ENCODE peak calls at places on chromosomes 6 and 20, in four cellular contexts. N, R, T and W are unnamed samples.

GRCh38 chr20:12207875-12208274 is 290.2 kb downstream of the BTBD3 start:
- DNase-seq in N (peak; percentile 44), T (no peak), R (no peak), W (peak; percentile 5)

GRCh38 chr20:8693709-8694108 is 375.2 kb upstream of the PLCB4 start:
- DNase-seq in N (no peak), R (no peak), T (no peak), W (no peak)

GRCh38 chr20:36741072-36741471 is 4.8 kb downstream of the NDRG3 start:
- DNase-seq in T (no peak), R (no peak), N (no peak), W (peak; percentile 69)

GRCh38 chr6:88823998-88824397 is 139.4 kb downstream of the RNGTT start:
- DNase-seq in N (peak; percentile 56), T (no peak), R (no peak), W (no peak)

GRCh38 chr6:39056191-39056590 is 7.6 kb downstream of the GLP1R start:
- DNase-seq in T (no peak), N (no peak), R (no peak), W (no peak)

GRCh38 chr20:50196248-50196647 is 5.6 kb downstream of the CEBPB start:
- DNase-seq in N (no peak), R (no peak), T (no peak), W (no peak)

GRCh38 chr6:1322725-1323219 is 10.9 kb downstream of the FOXQ1 start:
- DNase-seq in T (no peak), N (peak; percentile 94), R (no peak), W (no peak)

GRCh38 chr20:51481311-51481997 is 61.1 kb downstream of the NFATC2 start:
- DNase-seq in R (no peak), N (no peak), T (no peak), W (no peak)

GRCh38 chr6:167827062-167827587 is 414 bp downstream of the AFDN start:
- DNase-seq in R (no peak), N (no peak), T (no peak), W (peak; percentile 84)

GRCh38 chr6:81981812-81982211 is 229.3 kb upstream of the TENT5A start:
- DNase-seq in N (no peak), T (no peak), R (no peak), W (no peak)

GRCh38 chr6:41637179-41638001 is 878 bp upstream of the MDFI start:
- DNase-seq in R (no peak), T (no peak), N (no peak), W (peak; percentile 71)

GRCh38 chr20:36579996-36580545 is 6.7 kb downstream of the TGIF2 start:
- DNase-seq in T (no peak), N (no peak), R (no peak), W (no peak)

GRCh38 chr6:112022749-112023148 is 31.2 kb upstream of the CCN6 start:
- DNase-seq in T (no peak), R (no peak), N (no peak), W (no peak)

GRCh38 chr20:3783516-3784225 is 2.4 kb upstream of the SPEF1 start:
- DNase-seq in T (no peak), R (no peak), N (no peak), W (no peak)

GRCh38 chr6:46452312-46452917 is 38.8 kb downstream of the RCAN2 start:
- DNase-seq in T (no peak), R (no peak), N (no peak), W (no peak)

GRCh38 chr6:50145125-50145524 is 95.4 kb upstream of the DEFB112 start:
- DNase-seq in N (peak; percentile 11), R (peak; percentile 7), T (no peak), W (peak; percentile 12)

GRCh38 chr6:109892451-109893435 is 85.4 kb upstream of the GPR6 start:
- DNase-seq in T (no peak), N (no peak), R (no peak), W (no peak)

GRCh38 chr6:37882724-37883413 is 63.3 kb downstream of the ZFAND3 start:
- DNase-seq in T (no peak), R (no peak), N (peak; percentile 84), W (no peak)

GRCh38 chr6:35727206-35727934 is 9.5 kb upstream of the ARMC12 start:
- DNase-seq in N (peak; percentile 65), T (no peak), R (peak; percentile 78), W (peak; percentile 89)

GRCh38 chr6:20492099-20492498 is 42.2 kb upstream of the CDKAL1 start:
- DNase-seq in T (no peak), R (no peak), N (no peak), W (no peak)

GRCh38 chr20:38418509-38419204 is 16.5 kb downstream of the SNHG17 start:
- DNase-seq in R (no peak), N (no peak), T (no peak), W (no peak)

GRCh38 chr6:2770171-2770570 is 5.0 kb downstream of the WRNIP1 start:
- DNase-seq in R (peak; percentile 88), N (no peak), T (no peak), W (peak; percentile 71)

GRCh38 chr6:16127471-16127870 is 1.4 kb upstream of the MYLIP start:
- DNase-seq in R (no peak), T (no peak), N (no peak), W (no peak)

GRCh38 chr6:53439556-53439955 is 90.8 kb upstream of the ELOVL5 start:
- DNase-seq in T (no peak), N (no peak), R (no peak), W (no peak)

GRCh38 chr20:41407617-41408016 is 41.0 kb upstream of the EMILIN3 start:
- DNase-seq in N (no peak), R (peak; percentile 26), T (no peak), W (no peak)

GRCh38 chr6:158751842-158752424 is 67.2 kb downstream of the EZR start:
- DNase-seq in R (no peak), T (no peak), N (no peak), W (no peak)

GRCh38 chr6:139981066-139981624 is 606.7 kb upstream of the CITED2 start:
- DNase-seq in R (no peak), T (no peak), N (no peak), W (no peak)

GRCh38 chr6:71294121-71294523 is 5.5 kb downstream of the OGFRL1 start:
- DNase-seq in N (no peak), R (no peak), T (no peak), W (no peak)

GRCh38 chr20:48465271-48465670 is 362.5 kb downstream of the PREX1 start:
- DNase-seq in N (no peak), T (no peak), R (no peak), W (no peak)

GRCh38 chr20:48469026-48469425 is 358.8 kb downstream of the PREX1 start:
- DNase-seq in N (no peak), R (no peak), T (no peak), W (no peak)

GRCh38 chr20:48470141-48470540 is 357.7 kb downstream of the PREX1 start:
- DNase-seq in N (no peak), R (no peak), T (no peak), W (no peak)

GRCh38 chr20:48468571-48468970 is 359.2 kb downstream of the PREX1 start:
- DNase-seq in N (no peak), R (no peak), T (no peak), W (no peak)

DNA sequence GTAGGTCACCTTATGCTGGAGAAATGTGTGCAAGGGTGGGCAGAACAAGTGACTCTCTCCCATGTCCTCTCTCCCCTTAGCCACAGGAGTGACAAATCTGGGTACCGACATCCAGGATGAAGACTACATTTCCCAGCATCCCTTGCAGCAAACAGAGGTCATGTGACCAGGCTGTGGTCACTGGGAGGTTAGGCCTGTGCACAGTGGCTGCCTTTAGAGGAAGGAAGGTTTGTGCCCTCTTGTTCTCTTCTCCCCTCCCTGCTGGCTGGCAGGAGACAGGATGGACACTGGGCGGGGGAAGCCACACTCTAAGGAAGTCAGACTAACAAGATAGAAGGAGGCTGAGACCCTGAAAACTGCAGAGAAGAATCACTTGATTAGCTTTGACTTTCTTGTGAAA is 360.2 kb downstream of the PREX1 start:
- DNase-seq in N (no peak), R (peak; percentile 39), T (no peak), W (no peak)
- TF ChIP-seq FOXM1 in N (no peak), R (no peak), T (no peak), W (no peak)

GRCh38 chr6:166344240-166344639 is 1.9 kb upstream of the SFT2D1 start:
- DNase-seq in N (no peak), T (no peak), R (no peak), W (no peak)

GRCh38 chr6:166342293-166343156 is at the start of gene SFT2D1:
- DNase-seq in R (peak; percentile 95), T (peak; percentile 66), N (peak; percentile 77), W (peak; percentile 98)

GRCh38 chr6:166341915-166342292 is 441 bp downstream of the SFT2D1 start:
- DNase-seq in R (no peak), T (no peak), N (no peak), W (no peak)

GRCh38 chr6:166341464-166341863 is 881 bp downstream of the SFT2D1 start:
- DNase-seq in N (no peak), R (no peak), T (no peak), W (no peak)

DNA sequence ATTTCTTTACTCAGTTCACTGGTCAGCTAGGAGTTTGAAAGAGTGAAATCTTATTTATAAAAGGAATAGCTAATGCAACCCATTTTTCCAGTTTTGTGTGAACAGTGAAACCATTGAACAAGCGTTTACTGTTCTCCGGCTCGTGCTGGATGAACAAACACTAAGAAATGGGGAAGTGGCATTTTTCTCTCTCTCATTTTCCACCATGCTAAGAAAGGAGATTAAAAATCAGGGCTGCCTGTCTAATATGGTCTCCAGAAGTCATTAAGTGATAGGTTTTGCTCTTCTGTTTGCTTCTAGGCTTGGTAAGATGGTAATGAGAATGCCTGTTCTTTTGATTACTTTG is 785 bp upstream of the SFT2D1 start:
- DNase-seq in T (peak; percentile 40), R (no peak), N (peak; percentile 28), W (no peak)
- H3K79me2 ChIP-seq in T (peaks cover 52% of the 10 kb centered on the region), R (peaks cover 53% of the 10 kb centered on the region), N (peaks cover 51% of the 10 kb centered on the region), W (peaks cover 47% of the 10 kb centered on the region)

DNA sequence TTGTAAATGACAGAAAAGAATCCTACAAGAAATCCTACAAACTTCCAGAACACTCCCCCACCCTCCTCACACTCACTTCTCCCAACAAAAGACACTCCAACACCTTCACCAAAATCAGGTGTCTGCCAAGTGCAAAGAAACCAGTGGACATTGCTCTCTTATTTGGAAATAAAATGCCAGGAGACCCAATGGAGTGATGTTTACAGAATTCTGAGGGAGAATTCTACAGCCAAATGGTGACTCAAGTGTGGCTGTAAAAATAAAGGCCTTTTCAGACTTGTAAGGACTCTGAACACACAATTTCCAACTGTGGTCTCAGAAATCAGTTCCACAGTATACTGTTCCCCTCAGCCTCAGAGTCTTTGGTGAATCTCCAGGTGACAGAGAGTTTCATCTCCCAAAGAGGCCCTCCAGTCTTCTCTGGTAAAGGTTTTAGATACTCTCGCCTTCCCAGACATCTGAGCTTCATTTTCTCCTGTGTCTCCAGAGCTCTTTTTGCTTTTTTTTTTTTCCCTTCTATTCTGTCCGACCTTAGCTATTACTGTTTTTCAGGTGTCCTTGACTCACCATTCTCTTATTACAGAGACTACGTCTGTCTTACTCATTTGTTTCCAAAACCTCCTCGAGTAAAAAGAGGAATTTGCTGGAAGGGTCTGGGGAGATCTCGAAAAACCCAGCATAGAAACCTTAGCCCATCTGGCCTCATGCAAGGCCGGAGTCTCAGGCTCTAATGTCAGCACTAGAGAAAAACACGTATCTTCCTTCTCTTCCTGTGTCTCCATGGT is 109.4 kb upstream of the CARMIL1 start:
- DNase-seq in N (no peak), T (no peak), R (no peak), W (no peak)
- TF ChIP-seq FOXM1 in N (no peak), T (no peak), R (no peak), W (no peak)

DNA sequence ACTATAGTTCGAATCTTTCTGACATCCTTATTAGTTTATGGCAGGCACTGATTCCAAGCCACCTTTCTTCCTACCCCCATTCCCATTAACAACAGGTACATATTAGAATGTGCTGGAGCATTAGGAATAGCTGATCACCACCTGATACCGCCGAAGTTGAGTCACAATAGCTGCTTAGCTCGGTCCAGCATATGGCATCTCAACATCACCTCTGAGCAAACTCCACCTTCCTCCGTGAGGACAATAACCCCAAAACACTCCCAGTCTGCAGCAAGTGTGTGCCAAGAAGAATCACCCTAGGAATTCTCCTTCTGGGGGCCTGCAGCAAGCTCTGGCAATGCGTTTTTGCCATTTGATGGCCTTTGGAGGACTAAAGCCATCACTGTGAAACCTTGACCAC is 8.7 kb downstream of the PMEPA1 start:
- DNase-seq in T (no peak), R (no peak), N (no peak), W (no peak)
- H3K79me2 ChIP-seq in T (no peaks in the 10 kb centered on the region), R (no peaks in the 10 kb centered on the region), N (no peaks in the 10 kb centered on the region), W (peaks cover 91% of the 10 kb centered on the region)